ENCODE peak calls at places on chromosomes 2 and 18, in five cellular contexts. S is neural crest cell; M is NCI-H2081; N is hippocampal formation; I is effector memory CD4-positive, alpha-beta T cell. K is an unnamed sample.

GRCh38 chr2:129929321-129930290 is 49.9 kb upstream of the RAB6C start:
- DNase-seq in S (no peak), M (no peak), N (peak), I (no peak), K (no peak)

GRCh38 chr18:28087173-28087563 is 89.8 kb downstream of the CDH2 start:
- DNase-seq in S (no peak), M (peak), N (no peak), I (no peak), K (no peak)

GRCh38 chr2:76478636-76479035 is 767.9 kb upstream of the GCFC2 start:
- DNase-seq in S (no peak), M (peak), N (no peak), I (no peak), K (no peak)

GRCh38 chr2:2733818-2734217 is 402.7 kb upstream of the MYT1L start:
- DNase-seq in S (no peak), M (no peak), N (no peak), I (no peak), K (no peak)

GRCh38 chr2:25690058-25690457 is 16.7 kb upstream of the DTNB start:
- DNase-seq in S (no peak), M (no peak), N (no peak), I (no peak), K (no peak)

GRCh38 chr2:2769481-2770431 is 438.7 kb upstream of the MYT1L start:
- DNase-seq in S (no peak), M (no peak), N (peak), I (no peak), K (no peak)

GRCh38 chr2:194328456-194328855 is 1328.6 kb upstream of the SLC39A10 start:
- DNase-seq in S (no peak), M (no peak), N (no peak), I (no peak), K (no peak)

GRCh38 chr2:176161817-176162626 is 4.9 kb downstream of the HOXD3 start:
- DNase-seq in S (no peak), M (no peak), N (no peak), I (no peak), K (no peak)

GRCh38 chr2:18178736-18179349 is 300.4 kb downstream of the KCNS3 start:
- DNase-seq in S (peak), M (peak), N (no peak), I (no peak), K (peak)

GRCh38 chr2:28185881-28186280 is 206.8 kb upstream of the FOSL2 start:
- DNase-seq in S (no peak), M (no peak), N (no peak), I (no peak), K (no peak)

GRCh38 chr2:73128841-73129535 is 16.2 kb upstream of the RAB11FIP5 start:
- DNase-seq in S (no peak), M (no peak), N (no peak), I (no peak), K (no peak)

GRCh38 chr2:58447586-58447985 is 206.5 kb upstream of the FANCL start:
- DNase-seq in S (no peak), M (no peak), N (no peak), I (no peak), K (no peak)

GRCh38 chr2:88133875-88134274 is 6.0 kb upstream of the FABP1 start:
- DNase-seq in S (no peak), M (no peak), N (no peak), I (no peak), K (no peak)

GRCh38 chr18:62982600-62983251 is 267.4 kb downstream of the PHLPP1 start:
- DNase-seq in S (peak), M (peak), N (peak), I (peak), K (peak)

GRCh38 chr2:62297642-62298010 is 101.7 kb downstream of the B3GNT2 start:
- DNase-seq in S (no peak), M (no peak), N (no peak), I (no peak), K (no peak)

GRCh38 chr2:196515041-196515440 is 124.5 kb upstream of the CCDC150 start:
- DNase-seq in S (no peak), M (peak), N (no peak), I (no peak), K (no peak)